ENCODE peak calls at places on chromosomes 1 and 21, in six cellular contexts. N is activated CD4-positive, CD25-positive, alpha-beta regulatory T cell; G is heart left ventricle; A is BJ; R is stimulated activated CD4-positive, alpha-beta T cell treated with anti-CD3 and anti-CD28 coated beads, Interleukin-4, amount 100 ng/mL, for 48 hours; W is AG04449. Q is an unnamed sample.

GRCh38 chr1:80678438-80678837 is 1122.3 kb upstream of the ADGRL2 start:
- DNase-seq in N (no peak), G (no peak), A (no peak), R (no peak), W (no peak), Q (no peak)

GRCh38 chr21:43339668-43340067 is 87.3 kb downstream of the SIK1 start:
- DNase-seq in N (no peak), G (peak; percentile 71), A (no peak), R (no peak), W (no peak), Q (no peak)

GRCh38 chr1:212561501-212561931 is 47.0 kb upstream of the ATF3 start:
- DNase-seq in N (no peak), G (no peak), A (peak; percentile 45), R (no peak), W (no peak), Q (no peak)

GRCh38 chr1:205936846-205937707 is 6.2 kb downstream of the SLC26A9 start:
- DNase-seq in N (no peak), G (no peak), A (no peak), R (no peak), W (no peak), Q (no peak)

GRCh38 chr1:72366473-72366872 is 84.1 kb upstream of the NEGR1 start:
- DNase-seq in N (no peak), G (no peak), A (no peak), R (no peak), W (no peak), Q (no peak)

GRCh38 chr1:236181059-236181458 is 38.7 kb downstream of the GPR137B start:
- DNase-seq in N (no peak), G (no peak), A (peak; percentile 3), R (no peak), W (no peak), Q (no peak)

GRCh38 chr1:235199441-235199840 is 38.4 kb upstream of the RBM34 start:
- DNase-seq in N (no peak), G (no peak), A (no peak), R (no peak), W (no peak), Q (no peak)

GRCh38 chr1:172450524-172450885 is 6.6 kb upstream of the PIGC start:
- DNase-seq in N (no peak), G (no peak), A (no peak), R (no peak), W (no peak), Q (no peak)

GRCh38 chr1:33301273-33301984 is 19.5 kb downstream of the A3GALT2 start:
- DNase-seq in N (no peak), G (no peak), A (no peak), R (no peak), W (no peak), Q (no peak)

GRCh38 chr1:41479000-41479807 is 5.3 kb downstream of the EDN2 start:
- DNase-seq in N (no peak), G (peak; percentile 51), A (no peak), R (no peak), W (no peak), Q (no peak)

GRCh38 chr1:59156526-59157196 is 140.2 kb upstream of the FGGY start:
- DNase-seq in N (no peak), G (no peak), A (no peak), R (no peak), W (no peak), Q (no peak)

GRCh38 chr1:199041173-199041914 is 402.5 kb downstream of the PTPRC start:
- DNase-seq in N (no peak), G (no peak), A (no peak), R (no peak), W (no peak), Q (no peak)

GRCh38 chr1:23558140-23558871 is 995 bp downstream of the ID3 start:
- DNase-seq in N (no peak), G (peak; percentile 83), A (no peak), R (no peak), W (no peak), Q (peak; percentile 77)

GRCh38 chr1:12166834-12167492 is at the start of gene TNFRSF1B:
- DNase-seq in N (peak; percentile 69), G (peak; percentile 83), A (no peak), R (peak; percentile 67), W (no peak), Q (no peak)

GRCh38 chr21:45270306-45270821 is 17.3 kb downstream of the POFUT2 start:
- DNase-seq in N (no peak), G (no peak), A (no peak), R (no peak), W (no peak), Q (peak; percentile 40)

GRCh38 chr1:68904472-68904871 is 407.6 kb upstream of the DEPDC1 start:
- DNase-seq in N (no peak), G (no peak), A (no peak), R (no peak), W (no peak), Q (no peak)

GRCh38 chr1:234556245-234556943 is 53.6 kb downstream of the IRF2BP2 start:
- DNase-seq in N (no peak), G (no peak), A (no peak), R (no peak), W (no peak), Q (no peak)

GRCh38 chr1:108813326-108813725 is 43.6 kb downstream of the AKNAD1 start:
- DNase-seq in N (no peak), G (no peak), A (no peak), R (no peak), W (no peak), Q (no peak)

GRCh38 chr1:208028526-208028925 is 117.6 kb upstream of the CD34 start:
- DNase-seq in N (no peak), G (no peak), A (no peak), R (no peak), W (no peak), Q (no peak)

GRCh38 chr1:15283500-15283899 is 36.5 kb downstream of the FHAD1 start:
- DNase-seq in N (no peak), G (no peak), A (no peak), R (no peak), W (no peak), Q (no peak)

GRCh38 chr1:176800978-176801552 is 338.1 kb downstream of the PAPPA2 start:
- DNase-seq in N (no peak), G (peak; percentile 26), A (no peak), R (no peak), W (no peak), Q (no peak)

GRCh38 chr21:36575306-36575705 is 95.4 kb upstream of the CLDN14 start:
- DNase-seq in N (no peak), G (no peak), A (no peak), R (no peak), W (no peak), Q (no peak)

GRCh38 chr1:27522860-27523665 is 33.1 kb upstream of the WASF2 start:
- DNase-seq in N (peak; percentile 28), G (peak; percentile 58), A (no peak), R (peak; percentile 63), W (no peak), Q (no peak)

GRCh38 chr21:25801217-25802015 is 66.6 kb downstream of the GABPA start:
- DNase-seq in N (peak; percentile 61), G (peak; percentile 77), A (no peak), R (peak; percentile 86), W (no peak), Q (peak; percentile 85)